ENCODE peak calls at places on chromosomes 4 and X, in five cellular contexts. E, L, G, C and R are unnamed samples.
A peak's percentile ranks its signal among the peaks of the same experiment; 100 is the strongest.

GRCh38 chr4:41426523-41426922 is 111.4 kb upstream of the LIMCH1 start:
- DNase-seq in E (no peak), L (no peak), G (no peak), C (no peak), R (no peak)

GRCh38 chrX:10634681-10635161 is 14.3 kb upstream of the MID1 start:
- DNase-seq in E (no peak), L (no peak), G (no peak), C (no peak), R (peak; percentile 19)

GRCh38 chr4:680931-681645 is 6.7 kb downstream of the MYL5 start:
- DNase-seq in E (peak; percentile 67), L (peak; percentile 78), G (peak; percentile 89), C (peak; percentile 81), R (peak; percentile 53)

GRCh38 chr4:123892997-123893745 is 496.6 kb downstream of the SPRY1 start:
- DNase-seq in E (no peak), L (peak; percentile 20), G (no peak), C (no peak), R (no peak)

GRCh38 chr4:145944886-145945285 is 6.3 kb upstream of the ZNF827 start:
- DNase-seq in E (no peak), L (no peak), G (no peak), C (no peak), R (no peak)

GRCh38 chr4:1592179-1593037 is 91.7 kb downstream of the FAM53A start:
- DNase-seq in E (no peak), L (no peak), G (peak; percentile 57), C (no peak), R (no peak)

GRCh38 chr4:150960079-150960478 is 55.0 kb downstream of the LRBA start:
- DNase-seq in E (no peak), L (no peak), G (no peak), C (no peak), R (no peak)

GRCh38 chr4:183360161-183360919 is 38.1 kb upstream of the CLDN24 start:
- DNase-seq in E (no peak), L (no peak), G (no peak), C (no peak), R (no peak)

GRCh38 chr4:188903995-188904394 is 764.8 kb downstream of the TRIML1 start:
- DNase-seq in E (no peak), L (no peak), G (no peak), C (no peak), R (no peak)

GRCh38 chr4:169071781-169072180 is 61.7 kb upstream of the CBR4 start:
- DNase-seq in E (no peak), L (no peak), G (no peak), C (no peak), R (no peak)

GRCh38 chr4:10326075-10326474 is 131.2 kb downstream of the ZNF518B start:
- DNase-seq in E (no peak), L (no peak), G (no peak), C (no peak), R (no peak)

GRCh38 chr4:153222162-153222789 is 18.0 kb downstream of the TRIM2 start:
- DNase-seq in E (peak; percentile 77), L (peak; percentile 39), G (no peak), C (peak; percentile 76), R (peak; percentile 74)

GRCh38 chrX:44474410-44474809 is 68.2 kb downstream of the FUNDC1 start:
- DNase-seq in E (no peak), L (no peak), G (no peak), C (no peak), R (no peak)

GRCh38 chr4:4227510-4228355 is 1.0 kb upstream of the OTOP1 start:
- DNase-seq in E (no peak), L (no peak), G (no peak), C (no peak), R (no peak)

GRCh38 chr4:94516067-94516466 is 64.3 kb downstream of the PDLIM5 start:
- DNase-seq in E (no peak), L (no peak), G (no peak), C (no peak), R (no peak)

GRCh38 chr4:128416921-128417320 is 129.3 kb upstream of the PGRMC2 start:
- DNase-seq in E (no peak), L (no peak), G (no peak), C (no peak), R (no peak)
- TF ChIP-seq CTCF in E (no peak), L (no peak), G (no peak), C (no peak), R (no peak)

GRCh38 chr4:128775477-128775876 is 34.0 kb upstream of the JADE1 start:
- DNase-seq in E (no peak), L (no peak), G (no peak), C (no peak), R (no peak)

GRCh38 chr4:128780688-128781087 is 28.8 kb upstream of the JADE1 start:
- DNase-seq in E (no peak), L (no peak), G (no peak), C (no peak), R (no peak)

GRCh38 chr4:128782076-128782715 is 27.3 kb upstream of the JADE1 start:
- DNase-seq in E (peak; percentile 32), L (peak; percentile 29), G (no peak), C (no peak), R (peak; percentile 20)

GRCh38 chr4:128775916-128776315 is 33.6 kb upstream of the JADE1 start:
- DNase-seq in E (no peak), L (no peak), G (no peak), C (no peak), R (no peak)

DNA sequence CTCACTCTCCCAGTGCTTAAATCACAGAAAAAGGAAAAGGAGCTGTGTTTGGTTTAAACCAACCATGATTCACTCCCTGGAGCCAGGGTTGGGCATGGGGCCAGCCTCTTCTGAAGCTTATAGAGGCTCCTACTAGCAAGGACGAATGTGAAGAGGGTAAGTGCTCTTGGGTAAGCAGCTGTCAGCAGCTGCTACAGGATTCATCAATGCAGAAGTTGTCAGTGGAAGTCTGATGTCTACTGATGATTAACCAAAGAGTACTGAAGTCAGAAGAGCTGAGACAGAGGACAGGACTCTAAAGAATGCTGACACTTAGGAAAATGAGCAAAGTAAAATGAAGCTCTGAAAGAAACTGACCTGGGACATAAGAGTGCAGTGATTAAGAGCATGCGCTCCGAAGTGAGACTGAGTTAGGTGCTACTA is 32.7 kb upstream of the JADE1 start:
- DNase-seq in E (peak; percentile 35), L (peak; percentile 66), G (peak; percentile 85), C (peak; percentile 85), R (peak; percentile 24)
- H3K4me1 ChIP-seq in E (no peaks in the 10 kb centered on the region), L (peaks cover 6% of the 10 kb centered on the region), G (no peaks in the 10 kb centered on the region), C (no peaks in the 10 kb centered on the region), R (no peaks in the 10 kb centered on the region)

GRCh38 chrX:128460835-128461234 is 408.6 kb upstream of the ACTRT1 start:
- DNase-seq in E (no peak), L (no peak), G (no peak), C (no peak), R (no peak)
- TF ChIP-seq CTCF in E (no peak), L (no peak), G (no peak), C (no peak), R (no peak)

GRCh38 chrX:2710496-2710895 is 19.4 kb downstream of the CD99 start:
- DNase-seq in E (no peak), L (no peak), G (no peak), C (no peak), R (no peak)
- H3K4me1 ChIP-seq in E (peaks cover 5% of the 10 kb centered on the region), L (peaks cover 68% of the 10 kb centered on the region), G (peaks cover 22% of the 10 kb centered on the region), C (peaks cover 22% of the 10 kb centered on the region), R (peaks cover 17% of the 10 kb centered on the region)

GRCh38 chr4:154332681-154333421 is 158.7 kb downstream of the DCHS2 start:
- DNase-seq in E (peak; percentile 20), L (no peak), G (peak; percentile 77), C (peak; percentile 48), R (peak; percentile 41)
- TF ChIP-seq CTCF in E (no peak), L (no peak), G (no peak), C (no peak), R (no peak)

DNA sequence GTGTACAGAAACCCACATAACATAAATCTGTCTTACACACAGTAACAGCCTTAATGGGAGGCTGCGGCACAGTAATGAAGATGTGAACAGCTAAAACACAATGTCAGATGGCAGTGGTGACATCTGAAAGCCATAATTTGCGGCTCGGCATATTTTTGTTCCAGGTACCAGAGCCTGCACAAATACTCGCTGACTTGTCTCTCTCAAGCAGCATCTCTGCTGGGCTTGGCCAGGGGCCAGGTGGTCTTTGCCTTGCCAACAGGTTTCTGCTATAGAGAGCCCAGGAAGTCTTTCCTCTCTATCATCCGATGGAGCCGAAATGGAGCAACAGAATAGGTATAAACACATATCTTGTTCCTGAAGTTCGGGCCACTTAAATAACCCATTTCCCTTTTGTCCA is 357.3 kb upstream of the GATB start:
- DNase-seq in E (no peak), L (no peak), G (no peak), C (no peak), R (no peak)
- H3K4me1 ChIP-seq in E (no peaks in the 10 kb centered on the region), L (peaks cover 19% of the 10 kb centered on the region), G (no peaks in the 10 kb centered on the region), C (no peaks in the 10 kb centered on the region), R (no peaks in the 10 kb centered on the region)

DNA sequence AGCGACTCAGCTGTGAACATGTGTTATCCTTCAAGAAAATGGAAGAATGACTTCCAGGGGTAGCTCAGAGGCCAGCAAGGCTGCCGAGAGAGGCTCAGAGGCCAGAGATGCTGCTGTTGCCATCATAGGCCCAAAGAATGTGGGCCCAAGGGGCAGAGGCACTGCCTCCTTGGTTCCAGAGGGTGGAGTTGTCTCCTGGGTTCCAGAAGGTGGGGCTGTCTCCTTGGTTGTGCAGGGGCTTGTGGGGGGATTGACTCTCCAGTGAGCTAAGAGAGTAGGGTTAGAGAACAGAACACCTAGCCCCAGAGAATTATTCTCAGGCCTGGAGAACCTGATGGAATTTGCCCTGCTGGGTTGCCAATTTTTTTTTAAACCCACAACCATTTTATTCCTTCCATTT is 62.6 kb downstream of the DGKK start:
- DNase-seq in E (no peak), L (no peak), G (no peak), C (no peak), R (no peak)
- TF ChIP-seq CTCF in E (no peak), L (no peak), G (no peak), C (no peak), R (no peak)